ENCODE peak calls at places on chromosomes 3 and 15, in five cellular contexts. G is activated CD4-positive, alpha-beta memory T cell treated with anti-CD3 and anti-CD28 coated beads, Interleukin-2, amount 10 ng/mL, durations not matched to agents 7 days and 5 days; F is heart right ventricle; R is NCI-H1436; C is HTR-8/SVneo. B is an unnamed sample.

GRCh38 chr15:75358771-75359536 is 9.5 kb downstream of the MAN2C1 start:
- DNase-seq in G (no peak), F (no peak), R (no peak), C (no peak), B (no peak)

GRCh38 chr3:64398431-64398830 is 173.2 kb upstream of the PRICKLE2 start:
- DNase-seq in G (no peak), F (no peak), R (no peak), C (no peak), B (no peak)

GRCh38 chr15:68232937-68233336 is 3.4 kb upstream of the CLN6 start:
- DNase-seq in G (no peak), F (no peak), R (no peak), C (no peak), B (no peak)

GRCh38 chr15:74193305-74193718 is 9.3 kb downstream of the STRA6 start:
- DNase-seq in G (no peak), F (no peak), R (no peak), C (no peak), B (no peak)

GRCh38 chr3:13716540-13717221 is 163.2 kb downstream of the WNT7A start:
- DNase-seq in G (peak), F (no peak), R (no peak), C (no peak), B (no peak)

GRCh38 chr3:194095902-194096301 is 40.0 kb upstream of the HES1 start:
- DNase-seq in G (no peak), F (no peak), R (no peak), C (no peak), B (no peak)

GRCh38 chr3:57227930-57228733 is 603 bp downstream of the APPL1 start:
- DNase-seq in G (peak), F (peak), R (no peak), C (peak), B (no peak)

GRCh38 chr3:194906229-194906629 is 220.5 kb downstream of the FAM43A start:
- DNase-seq in G (no peak), F (no peak), R (no peak), C (no peak), B (no peak)

GRCh38 chr3:52194541-52195296 is 3.2 kb upstream of the ALAS1 start:
- DNase-seq in G (no peak), F (peak), R (no peak), C (no peak), B (no peak)

GRCh38 chr15:74311734-74312444 is 55.6 kb downstream of the CYP11A1 start:
- DNase-seq in G (no peak), F (no peak), R (no peak), C (peak), B (no peak)